ENCODE peak calls at places on chromosome 11, in five cellular contexts. Z is HCT116, X is ovary, U is psoas muscle, M is esophagus muscularis mucosa. T is an unnamed sample. For H3K4me1, the result is how much of the 10 kb centered on the place peaks cover.

GRCh38 chr11:44556735-44557409 is 8.6 kb upstream of the CD82 start:
- DNase-seq in Z (peak), X (peak), U (peak), M (no peak), T (peak)

GRCh38 chr11:110098645-110099044 is 5.5 kb downstream of the ZC3H12C start:
- DNase-seq in Z (no peak), X (no peak), U (no peak), M (no peak), T (no peak)

GRCh38 chr11:69480547-69481392 is 693 bp upstream of the LINC01488 start:
- DNase-seq in Z (no peak), X (no peak), U (peak), M (no peak), T (no peak)

GRCh38 chr11:45025716-45026492 is 75.2 kb upstream of the TP53I11 start:
- DNase-seq in Z (no peak), X (no peak), U (peak), M (no peak), T (no peak)

GRCh38 chr11:65489706-65490310 is 9.0 kb upstream of the MALAT1 start:
- DNase-seq in Z (no peak), X (no peak), U (peak), M (no peak), T (no peak)

GRCh38 chr11:134949121-134949591 is 537.1 kb upstream of the B3GAT1 start:
- DNase-seq in Z (peak), X (no peak), U (peak), M (peak), T (peak)

GRCh38 chr11:36509265-36509664 is 807 bp downstream of the TRAF6 start:
- DNase-seq in Z (no peak), X (no peak), U (no peak), M (no peak), T (peak)

GRCh38 chr11:48096588-48097525 is 116.5 kb downstream of the PTPRJ start:
- DNase-seq in Z (peak), X (no peak), U (no peak), M (peak), T (peak)

GRCh38 chr11:89495951-89496350 is 4.8 kb upstream of the NOX4 start:
- DNase-seq in Z (no peak), X (no peak), U (peak), M (no peak), T (no peak)

GRCh38 chr11:69321877-69322350 is 28.0 kb downstream of the MYEOV start:
- DNase-seq in Z (no peak), X (no peak), U (no peak), M (no peak), T (peak)

GRCh38 chr11:125772834-125773505 is 5.7 kb downstream of the PATE2 start:
- DNase-seq in Z (no peak), X (no peak), U (no peak), M (peak), T (no peak)

GRCh38 chr11:34987617-34988016 is 71.2 kb downstream of the PDHX start:
- DNase-seq in Z (no peak), X (no peak), U (no peak), M (no peak), T (no peak)

GRCh38 chr11:22976146-22976545 is 115.9 kb upstream of the CCDC179 start:
- DNase-seq in Z (no peak), X (no peak), U (peak), M (no peak), T (peak)

GRCh38 chr11:118911880-118912741 is 13.6 kb downstream of the BCL9L start:
- DNase-seq in Z (peak), X (peak), U (peak), M (peak), T (peak)

GRCh38 chr11:118915396-118915795 is 10.3 kb downstream of the BCL9L start:
- DNase-seq in Z (no peak), X (no peak), U (no peak), M (no peak), T (no peak)

GRCh38 chr11:118914178-118914918 is 11.4 kb downstream of the BCL9L start:
- DNase-seq in Z (no peak), X (peak), U (peak), M (no peak), T (peak)

GRCh38 chr11:118912742-118913410 is 12.8 kb downstream of the BCL9L start:
- DNase-seq in Z (no peak), X (peak), U (no peak), M (no peak), T (no peak)

GRCh38 chr11:118913411-118914125 is 12.2 kb downstream of the BCL9L start:
- DNase-seq in Z (no peak), X (peak), U (no peak), M (no peak), T (no peak)
- H3K4me1 ChIP-seq in Z (half or more), X (half or more), U (half or more), M (half or more), T (half or more)

DNA sequence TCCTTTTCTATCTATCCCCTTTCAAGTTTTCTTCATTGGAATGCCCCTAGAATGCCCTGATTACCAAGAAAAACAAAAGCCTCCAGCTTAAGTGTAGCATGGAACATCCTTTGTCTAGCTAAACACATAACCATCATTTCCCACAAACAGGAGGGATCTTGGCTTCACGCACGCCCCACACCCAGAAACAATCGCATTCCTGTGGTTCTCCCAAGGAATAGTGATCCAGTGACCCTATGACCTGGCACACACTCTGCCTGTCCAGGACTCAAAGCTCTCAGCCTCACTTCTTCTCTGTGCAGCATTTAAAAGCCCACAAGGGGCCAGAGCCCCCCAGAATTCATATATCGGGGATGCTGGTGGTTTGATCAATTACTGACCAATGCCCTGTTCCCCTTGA is 9.4 kb upstream of the POU2AF1 start:
- DNase-seq in Z (no peak), X (no peak), U (no peak), M (no peak), T (no peak)
- H3K4me1 ChIP-seq in Z (under half), X (under half), U (under half), M (under half), T (under half)

GRCh38 chr11:24837112-24837511 is 340.3 kb downstream of the LUZP2 start:
- DNase-seq in Z (no peak), X (no peak), U (no peak), M (no peak), T (no peak)
- H3K4me1 ChIP-seq in Z (under half), X (under half), U (under half), M (under half), T (under half)

DNA sequence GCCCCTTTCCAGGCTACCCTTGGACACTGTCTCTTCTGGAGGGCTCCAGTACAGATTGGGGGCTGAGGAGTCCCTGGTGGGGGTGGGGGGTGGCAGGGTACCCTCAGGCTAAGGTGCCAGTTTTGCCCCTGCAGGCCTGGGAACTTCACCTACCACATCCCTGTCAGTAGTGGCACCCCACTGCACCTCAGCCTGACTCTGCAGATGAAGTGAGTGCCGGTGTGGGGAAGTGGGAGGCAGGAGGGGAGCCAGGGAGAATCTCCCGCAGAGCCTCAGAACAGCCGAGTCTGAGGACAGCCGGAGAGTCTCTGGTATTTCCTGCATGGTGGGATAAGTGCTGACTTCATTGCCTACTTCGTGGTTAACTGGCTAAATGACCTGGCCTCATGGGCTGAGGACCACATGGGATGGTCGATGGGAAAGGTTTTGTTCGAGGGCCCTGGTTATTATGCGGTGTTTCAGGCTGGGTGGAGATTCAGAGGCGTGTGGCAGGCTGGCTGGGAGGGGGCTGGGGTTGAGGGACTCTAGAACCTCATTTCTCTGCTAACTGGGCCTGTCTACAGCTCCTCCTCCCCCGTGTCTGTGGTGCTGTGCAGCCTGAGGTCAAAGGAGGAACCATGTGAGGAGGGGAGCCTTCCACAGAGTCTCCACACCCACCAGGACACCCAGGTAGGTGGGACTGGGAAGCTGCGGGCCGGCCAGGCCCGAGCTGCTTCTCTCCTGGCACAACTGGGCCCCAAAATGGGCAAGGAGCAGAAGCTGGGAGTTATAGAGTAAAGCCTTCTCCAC is 8.5 kb downstream of the TMEM258 start:
- DNase-seq in Z (no peak), X (no peak), U (no peak), M (no peak), T (no peak)
- H3K4me1 ChIP-seq in Z (under half), X (under half), U (under half), M (under half), T (under half)

DNA sequence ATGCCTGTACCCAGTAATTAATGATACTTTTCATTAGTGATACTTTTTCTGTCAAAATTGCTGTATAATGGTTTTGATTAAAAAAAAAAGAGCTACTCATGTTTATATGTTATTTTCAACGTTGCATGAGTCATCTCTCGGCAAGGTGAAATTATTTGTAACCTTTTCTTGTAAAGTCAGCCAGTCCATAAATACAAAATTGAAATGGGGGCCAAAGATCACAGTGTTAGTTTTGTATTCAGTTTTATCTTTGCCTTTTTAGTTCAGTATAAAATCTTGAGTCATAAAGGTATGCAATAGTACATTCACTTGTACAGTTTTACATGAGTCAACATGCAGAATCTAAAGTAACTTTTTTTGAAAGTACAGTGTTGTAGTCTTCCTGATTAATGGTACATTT is 4.3 kb downstream of the ARHGEF12 start:
- DNase-seq in Z (no peak), X (no peak), U (no peak), M (no peak), T (peak)
- H3K4me1 ChIP-seq in Z (half or more), X (under half), U (half or more), M (half or more), T (half or more)

GRCh38 chr11:46348986-46349401 is 1.7 kb downstream of the DGKZ start:
- DNase-seq in Z (no peak), X (no peak), U (no peak), M (no peak), T (no peak)

GRCh38 chr11:46348566-46348981 is 1.3 kb downstream of the DGKZ start:
- DNase-seq in Z (no peak), X (no peak), U (no peak), M (no peak), T (no peak)

GRCh38 chr11:46345881-46346484 is 1.3 kb upstream of the DGKZ start:
- DNase-seq in Z (no peak), X (no peak), U (no peak), M (no peak), T (no peak)

GRCh38 chr11:46346886-46347636 is at the start of gene DGKZ:
- DNase-seq in Z (peak), X (peak), U (peak), M (no peak), T (peak)

DNA sequence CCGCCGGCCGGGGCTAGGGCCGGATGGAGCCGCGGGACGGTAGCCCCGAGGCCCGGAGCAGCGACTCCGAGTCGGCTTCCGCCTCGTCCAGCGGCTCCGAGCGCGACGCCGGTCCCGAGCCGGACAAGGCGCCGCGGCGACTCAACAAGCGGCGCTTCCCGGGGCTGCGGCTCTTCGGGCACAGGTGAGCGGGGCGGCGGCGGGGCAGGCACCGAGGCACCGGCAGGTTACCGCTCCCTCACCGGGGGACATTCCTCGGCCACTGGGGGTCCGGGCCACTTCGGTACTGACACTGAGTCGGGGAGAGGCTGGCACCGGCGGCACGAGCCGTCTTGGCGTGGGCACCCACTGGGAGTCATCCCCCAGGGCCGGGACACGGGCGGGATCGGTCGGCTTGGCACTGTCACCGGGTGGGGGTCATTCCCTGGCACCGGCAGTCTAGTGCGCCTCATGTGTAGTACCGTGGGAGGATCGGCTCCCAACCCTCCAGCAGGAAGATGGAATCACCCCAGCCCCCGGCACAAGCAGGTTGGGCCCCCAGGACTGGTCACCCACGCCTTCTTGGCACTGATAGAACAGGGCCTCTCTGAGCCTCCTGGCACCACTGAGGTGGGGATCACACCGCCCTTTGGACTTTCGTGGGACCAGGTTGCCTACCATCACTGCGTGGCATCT is 511 bp downstream of the DGKZ start:
- DNase-seq in Z (no peak), X (peak), U (peak), M (no peak), T (no peak)
- H3K4me1 ChIP-seq in Z (under half), X (under half), U (under half), M (half or more), T (under half)

GRCh38 chr11:12140186-12140938 is 30.0 kb downstream of the MICAL2 start:
- DNase-seq in Z (no peak), X (no peak), U (no peak), M (no peak), T (no peak)
- H3K4me1 ChIP-seq in Z (under half), X (under half), U (under half), M (half or more), T (under half)

GRCh38 chr11:31714840-31715239 is 96.3 kb downstream of the PAX6 start:
- DNase-seq in Z (no peak), X (no peak), U (no peak), M (no peak), T (no peak)

GRCh38 chr11:31706357-31706756 is 104.8 kb downstream of the PAX6 start:
- DNase-seq in Z (no peak), X (no peak), U (no peak), M (no peak), T (no peak)

GRCh38 chr11:31711137-31711536 is 100.0 kb downstream of the PAX6 start:
- DNase-seq in Z (no peak), X (no peak), U (no peak), M (no peak), T (no peak)
- H3K4me1 ChIP-seq in Z (under half), X (under half), U (under half), M (under half), T (under half)

GRCh38 chr11:63996512-63996911 is 10.3 kb downstream of the OTUB1 start:
- DNase-seq in Z (no peak), X (no peak), U (no peak), M (no peak), T (no peak)

GRCh38 chr11:63991558-63991957 is 5.3 kb downstream of the OTUB1 start:
- DNase-seq in Z (no peak), X (no peak), U (no peak), M (no peak), T (no peak)

GRCh38 chr11:63993100-63993499 is 6.9 kb downstream of the OTUB1 start:
- DNase-seq in Z (no peak), X (no peak), U (no peak), M (no peak), T (no peak)

GRCh38 chr11:63997104-63997700 is 11.0 kb downstream of the OTUB1 start:
- DNase-seq in Z (no peak), X (no peak), U (no peak), M (no peak), T (no peak)

DNA sequence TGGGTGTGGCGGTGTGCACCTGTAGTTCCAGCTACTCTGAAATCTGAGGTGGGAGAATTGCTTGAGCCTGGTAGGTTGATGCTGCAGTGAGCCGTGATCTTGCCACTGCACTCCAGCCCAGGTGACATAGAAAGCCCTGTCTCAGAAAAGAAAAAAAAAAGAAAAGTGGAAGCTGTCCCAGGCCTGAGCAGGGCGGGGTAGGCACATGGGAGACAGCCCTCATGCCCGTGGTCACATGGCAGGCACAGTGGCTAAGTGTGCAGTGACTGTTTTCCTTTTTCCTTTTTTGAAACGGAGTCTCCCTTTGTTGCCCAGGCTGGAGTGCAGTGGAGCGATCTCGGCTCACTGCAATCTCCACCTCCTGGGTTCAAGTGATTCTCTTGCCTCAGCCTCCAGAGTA is 7.7 kb downstream of the OTUB1 start:
- DNase-seq in Z (no peak), X (no peak), U (no peak), M (no peak), T (no peak)
- H3K4me1 ChIP-seq in Z (under half), X (under half), U (under half), M (under half), T (under half)

T was measured in PC-9.